ENCODE peak calls at places on chromosomes 6 and 20, in eight cellular contexts. S, K, I, H, P, C, M and L are unnamed samples.

GRCh38 chr20:15220778-15221565 is 883.6 kb upstream of the FLRT3 start:
- DNase-seq in C (peak; percentile 29), H (no peak), P (no peak), S (peak; percentile 71), M (no peak), I (no peak), K (no peak), L (no peak)

GRCh38 chr6:134984821-134985220 is 34.9 kb upstream of the ALDH8A1 start:
- DNase-seq in S (peak; percentile 17), H (peak; percentile 8), I (no peak), P (peak; percentile 17), K (no peak), C (peak; percentile 15), M (no peak), L (no peak)

GRCh38 chr6:148272084-148272483 is 70.6 kb upstream of the SASH1 start:
- DNase-seq in K (no peak), M (no peak), H (peak; percentile 95), S (peak; percentile 19), C (peak; percentile 89), I (no peak), P (peak; percentile 93), L (no peak)

GRCh38 chr6:46996860-46997641 is 45.1 kb downstream of the ADGRF1 start:
- DNase-seq in M (no peak), S (peak; percentile 55), H (no peak), I (peak; percentile 19), P (no peak), K (no peak), C (no peak), L (no peak)

GRCh38 chr6:37373822-37374514 is 20.2 kb downstream of the RNF8 start:
- DNase-seq in P (peak; percentile 36), S (peak; percentile 28), M (no peak), I (no peak), H (no peak), C (no peak), K (no peak), L (no peak)

GRCh38 chr6:139549561-139550070 is 175.2 kb upstream of the CITED2 start:
- DNase-seq in P (no peak), H (no peak), S (peak; percentile 46), M (no peak), C (peak; percentile 74), I (no peak), K (no peak), L (no peak)

GRCh38 chr20:856361-856775 is 22.9 kb downstream of the FAM110A start:
- DNase-seq in I (peak; percentile 99), C (peak; percentile 33), M (no peak), H (no peak), S (peak; percentile 100), P (peak; percentile 51), K (peak; percentile 64), L (no peak)

GRCh38 chr6:169328112-169328801 is 74.6 kb upstream of the THBS2 start:
- DNase-seq in P (peak; percentile 85), K (no peak), S (peak; percentile 58), C (peak; percentile 26), I (no peak), H (peak; percentile 61), M (peak; percentile 69), L (no peak)

GRCh38 chr20:61786230-61786629 is 279.5 kb downstream of the TAF4 start:
- DNase-seq in S (no peak), C (no peak), K (no peak), P (no peak), H (no peak), I (no peak), M (no peak), L (no peak)

GRCh38 chr20:10312111-10312510 is 93.5 kb downstream of the SNAP25 start:
- DNase-seq in S (no peak), C (no peak), P (peak; percentile 64), M (no peak), I (no peak), H (no peak), K (no peak), L (no peak)

GRCh38 chr20:10307359-10307735 is 88.7 kb downstream of the SNAP25 start:
- DNase-seq in I (no peak), P (no peak), S (no peak), H (no peak), K (no peak), C (no peak), M (no peak), L (no peak)

GRCh38 chr20:10309326-10309725 is 90.7 kb downstream of the SNAP25 start:
- DNase-seq in S (peak; percentile 83), H (peak; percentile 83), C (peak; percentile 80), I (peak; percentile 17), P (peak; percentile 98), K (no peak), M (no peak), L (no peak)

GRCh38 chr20:10306440-10307358 is 88.1 kb downstream of the SNAP25 start:
- DNase-seq in P (peak; percentile 89), I (no peak), H (peak; percentile 57), K (no peak), C (peak; percentile 46), M (no peak), S (peak; percentile 60), L (peak; percentile 73)

DNA sequence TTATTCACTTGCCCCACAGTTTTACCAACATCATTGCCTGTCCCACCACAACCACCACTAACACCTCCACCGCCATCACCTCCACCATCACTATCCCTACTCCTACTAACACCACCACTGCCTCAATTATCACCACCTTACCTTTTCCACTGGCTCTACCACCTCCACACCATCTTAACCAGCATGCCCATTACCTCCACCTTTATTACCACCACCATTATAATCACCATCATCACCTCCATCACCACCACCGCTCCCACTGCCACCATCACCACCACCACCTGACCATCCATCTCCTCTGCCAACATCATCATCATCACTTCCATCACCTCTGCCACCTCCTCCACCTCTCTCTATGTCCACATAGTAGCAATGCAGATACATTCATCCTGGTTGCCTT is 90.0 kb downstream of the SNAP25 start:
- DNase-seq in I (no peak), M (no peak), P (no peak), K (no peak), C (no peak), S (no peak), H (no peak), L (no peak)
- H3K4me3 ChIP-seq in I (no peak overlapping the region), M (no peak overlapping the region), P (no peak overlapping the region), K (no peak overlapping the region), C (no peak overlapping the region), S (no peak overlapping the region), H (no peak overlapping the region), L (no peak overlapping the region)

GRCh38 chr6:43510827-43511163 is 649 bp upstream of the LRRC73 start:
- DNase-seq in I (no peak), S (no peak), P (no peak), C (no peak), M (no peak), H (no peak), K (no peak), L (no peak)
- H3K4me3 ChIP-seq in I (no peak overlapping the region), S (no peak overlapping the region), P (no peak overlapping the region), C (peak overlapping the region; percentile 57), M (no peak overlapping the region), H (peak overlapping the region; percentile 63), K (no peak overlapping the region), L (no peak overlapping the region)

GRCh38 chr20:63007472-63007721 is 633 bp upstream of the BHLHE23 start:
- DNase-seq in C (no peak), P (no peak), M (no peak), I (no peak), K (no peak), S (no peak), H (no peak), L (no peak)

GRCh38 chr20:63006611-63007471 is at the start of gene BHLHE23:
- DNase-seq in I (no peak), K (no peak), C (no peak), S (no peak), P (no peak), M (no peak), H (no peak), L (peak; percentile 89)

GRCh38 chr20:63008541-63009043 is 1.8 kb upstream of the BHLHE23 start:
- DNase-seq in P (no peak), H (no peak), M (no peak), I (no peak), K (no peak), C (no peak), S (no peak), L (no peak)

GRCh38 chr20:63009044-63009961 is 2.5 kb upstream of the BHLHE23 start:
- DNase-seq in S (peak; percentile 55), C (no peak), I (peak; percentile 79), M (peak; percentile 76), K (peak; percentile 93), P (peak; percentile 53), H (no peak), L (peak; percentile 83)

GRCh38 chr20:63007722-63008488 is 1.1 kb upstream of the BHLHE23 start:
- DNase-seq in C (no peak), S (no peak), I (no peak), P (no peak), K (no peak), H (no peak), M (no peak), L (peak; percentile 41)
- H3K4me3 ChIP-seq in C (no peak overlapping the region), S (no peak overlapping the region), I (no peak overlapping the region), P (no peak overlapping the region), K (peak overlapping the region; percentile 11), H (no peak overlapping the region), M (no peak overlapping the region), L (peak overlapping the region; percentile 83)

GRCh38 chr6:52514514-52514913 is 62.3 kb downstream of the TRAM2 start:
- DNase-seq in M (peak; percentile 76), K (no peak), P (peak; percentile 90), S (peak; percentile 62), I (no peak), H (peak; percentile 48), C (peak; percentile 73), L (no peak)

GRCh38 chr6:52512199-52512598 is 64.7 kb downstream of the TRAM2 start:
- DNase-seq in P (peak; percentile 92), H (peak; percentile 56), C (peak; percentile 69), M (peak; percentile 74), I (peak; percentile 40), S (peak; percentile 41), K (no peak), L (no peak)

GRCh38 chr6:52511572-52512151 is 65.2 kb downstream of the TRAM2 start:
- DNase-seq in I (peak; percentile 44), S (peak; percentile 51), M (no peak), H (no peak), C (no peak), P (no peak), K (no peak), L (no peak)

GRCh38 chr6:52513896-52514295 is 63.0 kb downstream of the TRAM2 start:
- DNase-seq in M (no peak), K (no peak), C (no peak), I (no peak), P (no peak), S (no peak), H (no peak), L (no peak)

GRCh38 chr6:52513464-52513863 is 63.4 kb downstream of the TRAM2 start:
- DNase-seq in K (no peak), S (no peak), I (no peak), P (no peak), M (no peak), C (no peak), H (no peak), L (no peak)
- H3K4me3 ChIP-seq in K (no peak overlapping the region), S (no peak overlapping the region), I (no peak overlapping the region), P (no peak overlapping the region), M (no peak overlapping the region), C (no peak overlapping the region), H (no peak overlapping the region), L (no peak overlapping the region)